ENCODE peak calls at places on chromosomes 2 and 18, in eight cellular contexts. One of them, this sample, is unnamed.

GRCh38 chr18:3648695-3649094 is 198.7 kb downstream of the TGIF1 start:
- DNase-seq in Right ventricle myocardium inferior: no peak
- DNase-seq in stimulated activated CD4-positive, alpha-beta T cell treated with anti-CD3 and anti-CD28 coated beads, Interleukin-1b, Interleukin-23, amount 100 ng/mL, for 4 hours: no peak
- DNase-seq in left ventricle myocardium inferior: no peak
- DNase-seq in gastrocnemius medialis: no peak
- DNase-seq in substantia nigra: no peak
- DNase-seq in HepG2: no peak
- DNase-seq in GM04503: no peak
- DNase-seq in this sample: no peak

GRCh38 chr2:56185582-56186046 is 1.8 kb downstream of the CCDC85A start:
- DNase-seq in Right ventricle myocardium inferior: no peak
- DNase-seq in stimulated activated CD4-positive, alpha-beta T cell treated with anti-CD3 and anti-CD28 coated beads, Interleukin-1b, Interleukin-23, amount 100 ng/mL, for 4 hours: no peak
- DNase-seq in left ventricle myocardium inferior: peak; percentile 43
- DNase-seq in gastrocnemius medialis: peak; percentile 4
- DNase-seq in substantia nigra: no peak
- DNase-seq in HepG2: no peak
- DNase-seq in GM04503: no peak
- DNase-seq in this sample: peak; percentile 58

GRCh38 chr2:125450092-125450491 is 1205.9 kb upstream of the GYPC start:
- DNase-seq in Right ventricle myocardium inferior: no peak
- DNase-seq in stimulated activated CD4-positive, alpha-beta T cell treated with anti-CD3 and anti-CD28 coated beads, Interleukin-1b, Interleukin-23, amount 100 ng/mL, for 4 hours: no peak
- DNase-seq in left ventricle myocardium inferior: no peak
- DNase-seq in gastrocnemius medialis: no peak
- DNase-seq in substantia nigra: no peak
- DNase-seq in HepG2: no peak
- DNase-seq in GM04503: no peak
- DNase-seq in this sample: no peak

GRCh38 chr2:27249891-27250651 is 12.8 kb downstream of the SLC30A3 start:
- DNase-seq in Right ventricle myocardium inferior: peak; percentile 78
- DNase-seq in stimulated activated CD4-positive, alpha-beta T cell treated with anti-CD3 and anti-CD28 coated beads, Interleukin-1b, Interleukin-23, amount 100 ng/mL, for 4 hours: peak; percentile 39
- DNase-seq in left ventricle myocardium inferior: peak; percentile 48
- DNase-seq in gastrocnemius medialis: no peak
- DNase-seq in substantia nigra: peak; percentile 4
- DNase-seq in HepG2: peak; percentile 68
- DNase-seq in GM04503: no peak
- DNase-seq in this sample: peak; percentile 81

GRCh38 chr2:225735844-225736243 is 336.3 kb downstream of the NYAP2 start:
- DNase-seq in Right ventricle myocardium inferior: no peak
- DNase-seq in stimulated activated CD4-positive, alpha-beta T cell treated with anti-CD3 and anti-CD28 coated beads, Interleukin-1b, Interleukin-23, amount 100 ng/mL, for 4 hours: no peak
- DNase-seq in left ventricle myocardium inferior: no peak
- DNase-seq in gastrocnemius medialis: no peak
- DNase-seq in substantia nigra: no peak
- DNase-seq in HepG2: no peak
- DNase-seq in GM04503: peak; percentile 58
- DNase-seq in this sample: no peak

GRCh38 chr18:11767935-11768334 is 78.9 kb downstream of the GNAL start:
- DNase-seq in Right ventricle myocardium inferior: no peak
- DNase-seq in stimulated activated CD4-positive, alpha-beta T cell treated with anti-CD3 and anti-CD28 coated beads, Interleukin-1b, Interleukin-23, amount 100 ng/mL, for 4 hours: no peak
- DNase-seq in left ventricle myocardium inferior: no peak
- DNase-seq in gastrocnemius medialis: no peak
- DNase-seq in substantia nigra: no peak
- DNase-seq in HepG2: no peak
- DNase-seq in GM04503: no peak
- DNase-seq in this sample: no peak

GRCh38 chr18:48826806-48827205 is 124.0 kb downstream of the SMAD7 start:
- DNase-seq in Right ventricle myocardium inferior: no peak
- DNase-seq in stimulated activated CD4-positive, alpha-beta T cell treated with anti-CD3 and anti-CD28 coated beads, Interleukin-1b, Interleukin-23, amount 100 ng/mL, for 4 hours: no peak
- DNase-seq in left ventricle myocardium inferior: no peak
- DNase-seq in gastrocnemius medialis: no peak
- DNase-seq in substantia nigra: no peak
- DNase-seq in HepG2: no peak
- DNase-seq in GM04503: no peak
- DNase-seq in this sample: no peak

GRCh38 chr2:238290715-238291549 is 2.5 kb upstream of the PER2 start:
- DNase-seq in Right ventricle myocardium inferior: peak; percentile 48
- DNase-seq in stimulated activated CD4-positive, alpha-beta T cell treated with anti-CD3 and anti-CD28 coated beads, Interleukin-1b, Interleukin-23, amount 100 ng/mL, for 4 hours: no peak
- DNase-seq in left ventricle myocardium inferior: no peak
- DNase-seq in gastrocnemius medialis: no peak
- DNase-seq in substantia nigra: no peak
- DNase-seq in HepG2: no peak
- DNase-seq in GM04503: no peak
- DNase-seq in this sample: peak; percentile 48

GRCh38 chr2:59366288-59366687 is 1125.2 kb upstream of the FANCL start:
- DNase-seq in Right ventricle myocardium inferior: no peak
- DNase-seq in stimulated activated CD4-positive, alpha-beta T cell treated with anti-CD3 and anti-CD28 coated beads, Interleukin-1b, Interleukin-23, amount 100 ng/mL, for 4 hours: no peak
- DNase-seq in left ventricle myocardium inferior: no peak
- DNase-seq in gastrocnemius medialis: no peak
- DNase-seq in substantia nigra: no peak
- DNase-seq in HepG2: no peak
- DNase-seq in GM04503: no peak
- DNase-seq in this sample: no peak

GRCh38 chr2:157825885-157826284 is 50.2 kb downstream of the ACVR1 start:
- DNase-seq in Right ventricle myocardium inferior: no peak
- DNase-seq in stimulated activated CD4-positive, alpha-beta T cell treated with anti-CD3 and anti-CD28 coated beads, Interleukin-1b, Interleukin-23, amount 100 ng/mL, for 4 hours: no peak
- DNase-seq in left ventricle myocardium inferior: no peak
- DNase-seq in gastrocnemius medialis: peak; percentile 64
- DNase-seq in substantia nigra: no peak
- DNase-seq in HepG2: no peak
- DNase-seq in GM04503: peak; percentile 41
- DNase-seq in this sample: peak; percentile 53

GRCh38 chr2:212646698-212647097 is 108.1 kb upstream of the ERBB4 start:
- DNase-seq in Right ventricle myocardium inferior: no peak
- DNase-seq in stimulated activated CD4-positive, alpha-beta T cell treated with anti-CD3 and anti-CD28 coated beads, Interleukin-1b, Interleukin-23, amount 100 ng/mL, for 4 hours: no peak
- DNase-seq in left ventricle myocardium inferior: no peak
- DNase-seq in gastrocnemius medialis: no peak
- DNase-seq in substantia nigra: no peak
- DNase-seq in HepG2: no peak
- DNase-seq in GM04503: peak; percentile 78
- DNase-seq in this sample: no peak

GRCh38 chr2:71226391-71226964 is 425 bp downstream of the PAIP2B start:
- DNase-seq in Right ventricle myocardium inferior: peak; percentile 69
- DNase-seq in stimulated activated CD4-positive, alpha-beta T cell treated with anti-CD3 and anti-CD28 coated beads, Interleukin-1b, Interleukin-23, amount 100 ng/mL, for 4 hours: peak; percentile 12
- DNase-seq in left ventricle myocardium inferior: peak; percentile 25
- DNase-seq in gastrocnemius medialis: peak; percentile 20
- DNase-seq in substantia nigra: no peak
- DNase-seq in HepG2: no peak
- DNase-seq in GM04503: no peak
- DNase-seq in this sample: peak; percentile 60

GRCh38 chr2:146730882-146731281 is 1113.9 kb upstream of the ACVR2A start:
- DNase-seq in Right ventricle myocardium inferior: no peak
- DNase-seq in stimulated activated CD4-positive, alpha-beta T cell treated with anti-CD3 and anti-CD28 coated beads, Interleukin-1b, Interleukin-23, amount 100 ng/mL, for 4 hours: no peak
- DNase-seq in left ventricle myocardium inferior: no peak
- DNase-seq in gastrocnemius medialis: no peak
- DNase-seq in substantia nigra: no peak
- DNase-seq in HepG2: no peak
- DNase-seq in GM04503: no peak
- DNase-seq in this sample: no peak

GRCh38 chr2:150878347-150878746 is 383.3 kb downstream of the RBM43 start:
- DNase-seq in Right ventricle myocardium inferior: no peak
- DNase-seq in stimulated activated CD4-positive, alpha-beta T cell treated with anti-CD3 and anti-CD28 coated beads, Interleukin-1b, Interleukin-23, amount 100 ng/mL, for 4 hours: no peak
- DNase-seq in left ventricle myocardium inferior: no peak
- DNase-seq in gastrocnemius medialis: no peak
- DNase-seq in substantia nigra: no peak
- DNase-seq in HepG2: peak; percentile 13
- DNase-seq in GM04503: no peak
- DNase-seq in this sample: no peak

GRCh38 chr2:118169359-118170005 is 81.2 kb downstream of the INSIG2 start:
- DNase-seq in Right ventricle myocardium inferior: peak; percentile 81
- DNase-seq in stimulated activated CD4-positive, alpha-beta T cell treated with anti-CD3 and anti-CD28 coated beads, Interleukin-1b, Interleukin-23, amount 100 ng/mL, for 4 hours: no peak
- DNase-seq in left ventricle myocardium inferior: peak; percentile 44
- DNase-seq in gastrocnemius medialis: no peak
- DNase-seq in substantia nigra: no peak
- DNase-seq in HepG2: no peak
- DNase-seq in GM04503: no peak
- DNase-seq in this sample: peak; percentile 55

GRCh38 chr2:127091886-127092285 is 15.1 kb downstream of the BIN1 start:
- DNase-seq in Right ventricle myocardium inferior: peak; percentile 28
- DNase-seq in stimulated activated CD4-positive, alpha-beta T cell treated with anti-CD3 and anti-CD28 coated beads, Interleukin-1b, Interleukin-23, amount 100 ng/mL, for 4 hours: no peak
- DNase-seq in left ventricle myocardium inferior: no peak
- DNase-seq in gastrocnemius medialis: peak; percentile 0
- DNase-seq in substantia nigra: no peak
- DNase-seq in HepG2: no peak
- DNase-seq in GM04503: no peak
- DNase-seq in this sample: no peak

GRCh38 chr2:85589982-85590791 is 5.4 kb upstream of the RNF181 start:
- DNase-seq in Right ventricle myocardium inferior: no peak
- DNase-seq in stimulated activated CD4-positive, alpha-beta T cell treated with anti-CD3 and anti-CD28 coated beads, Interleukin-1b, Interleukin-23, amount 100 ng/mL, for 4 hours: no peak
- DNase-seq in left ventricle myocardium inferior: no peak
- DNase-seq in gastrocnemius medialis: no peak
- DNase-seq in substantia nigra: no peak
- DNase-seq in HepG2: peak; percentile 82
- DNase-seq in GM04503: peak; percentile 94
- DNase-seq in this sample: peak; percentile 60

GRCh38 chr2:130327703-130328527 is 14.8 kb upstream of the IMP4 start:
- DNase-seq in Right ventricle myocardium inferior: no peak
- DNase-seq in stimulated activated CD4-positive, alpha-beta T cell treated with anti-CD3 and anti-CD28 coated beads, Interleukin-1b, Interleukin-23, amount 100 ng/mL, for 4 hours: no peak
- DNase-seq in left ventricle myocardium inferior: no peak
- DNase-seq in gastrocnemius medialis: no peak
- DNase-seq in substantia nigra: no peak
- DNase-seq in HepG2: peak; percentile 20
- DNase-seq in GM04503: no peak
- DNase-seq in this sample: no peak

GRCh38 chr18:26405190-26405781 is 143.1 kb downstream of the KCTD1 start:
- DNase-seq in Right ventricle myocardium inferior: no peak
- DNase-seq in stimulated activated CD4-positive, alpha-beta T cell treated with anti-CD3 and anti-CD28 coated beads, Interleukin-1b, Interleukin-23, amount 100 ng/mL, for 4 hours: no peak
- DNase-seq in left ventricle myocardium inferior: peak; percentile 33
- DNase-seq in gastrocnemius medialis: no peak
- DNase-seq in substantia nigra: no peak
- DNase-seq in HepG2: peak; percentile 30
- DNase-seq in GM04503: no peak
- DNase-seq in this sample: no peak

GRCh38 chr2:171522804-171523338 is 597 bp downstream of the CYBRD1 start:
- DNase-seq in Right ventricle myocardium inferior: peak; percentile 77
- DNase-seq in stimulated activated CD4-positive, alpha-beta T cell treated with anti-CD3 and anti-CD28 coated beads, Interleukin-1b, Interleukin-23, amount 100 ng/mL, for 4 hours: no peak
- DNase-seq in left ventricle myocardium inferior: peak; percentile 36
- DNase-seq in gastrocnemius medialis: no peak
- DNase-seq in substantia nigra: no peak
- DNase-seq in HepG2: no peak
- DNase-seq in GM04503: no peak
- DNase-seq in this sample: peak; percentile 63

GRCh38 chr2:164860694-164861042 is 19.0 kb upstream of the COBLL1 start:
- DNase-seq in Right ventricle myocardium inferior: no peak
- DNase-seq in stimulated activated CD4-positive, alpha-beta T cell treated with anti-CD3 and anti-CD28 coated beads, Interleukin-1b, Interleukin-23, amount 100 ng/mL, for 4 hours: no peak
- DNase-seq in left ventricle myocardium inferior: no peak
- DNase-seq in gastrocnemius medialis: no peak
- DNase-seq in substantia nigra: no peak
- DNase-seq in HepG2: no peak
- DNase-seq in GM04503: no peak
- DNase-seq in this sample: no peak

GRCh38 chr2:201450910-201451329 is 338 bp downstream of the TRAK2 start:
- DNase-seq in Right ventricle myocardium inferior: no peak
- DNase-seq in stimulated activated CD4-positive, alpha-beta T cell treated with anti-CD3 and anti-CD28 coated beads, Interleukin-1b, Interleukin-23, amount 100 ng/mL, for 4 hours: no peak
- DNase-seq in left ventricle myocardium inferior: no peak
- DNase-seq in gastrocnemius medialis: peak; percentile 25
- DNase-seq in substantia nigra: no peak
- DNase-seq in HepG2: no peak
- DNase-seq in GM04503: no peak
- DNase-seq in this sample: no peak

GRCh38 chr2:198321522-198322088 is 517.2 kb downstream of the PLCL1 start:
- DNase-seq in Right ventricle myocardium inferior: no peak
- DNase-seq in stimulated activated CD4-positive, alpha-beta T cell treated with anti-CD3 and anti-CD28 coated beads, Interleukin-1b, Interleukin-23, amount 100 ng/mL, for 4 hours: no peak
- DNase-seq in left ventricle myocardium inferior: no peak
- DNase-seq in gastrocnemius medialis: no peak
- DNase-seq in substantia nigra: no peak
- DNase-seq in HepG2: no peak
- DNase-seq in GM04503: no peak
- DNase-seq in this sample: no peak

GRCh38 chr2:134260726-134261125 is 6.9 kb downstream of the MGAT5 start:
- DNase-seq in Right ventricle myocardium inferior: no peak
- DNase-seq in stimulated activated CD4-positive, alpha-beta T cell treated with anti-CD3 and anti-CD28 coated beads, Interleukin-1b, Interleukin-23, amount 100 ng/mL, for 4 hours: no peak
- DNase-seq in left ventricle myocardium inferior: no peak
- DNase-seq in gastrocnemius medialis: no peak
- DNase-seq in substantia nigra: no peak
- DNase-seq in HepG2: no peak
- DNase-seq in GM04503: peak; percentile 86
- DNase-seq in this sample: no peak

GRCh38 chr18:9648431-9649163 is 34.2 kb upstream of the PPP4R1 start:
- DNase-seq in Right ventricle myocardium inferior: no peak
- DNase-seq in stimulated activated CD4-positive, alpha-beta T cell treated with anti-CD3 and anti-CD28 coated beads, Interleukin-1b, Interleukin-23, amount 100 ng/mL, for 4 hours: no peak
- DNase-seq in left ventricle myocardium inferior: no peak
- DNase-seq in gastrocnemius medialis: no peak
- DNase-seq in substantia nigra: no peak
- DNase-seq in HepG2: no peak
- DNase-seq in GM04503: no peak
- DNase-seq in this sample: no peak

GRCh38 chr18:57025525-57025924 is 121.4 kb upstream of the BOD1L2 start:
- DNase-seq in Right ventricle myocardium inferior: no peak
- DNase-seq in stimulated activated CD4-positive, alpha-beta T cell treated with anti-CD3 and anti-CD28 coated beads, Interleukin-1b, Interleukin-23, amount 100 ng/mL, for 4 hours: no peak
- DNase-seq in left ventricle myocardium inferior: no peak
- DNase-seq in gastrocnemius medialis: no peak
- DNase-seq in substantia nigra: no peak
- DNase-seq in HepG2: no peak
- DNase-seq in GM04503: no peak
- DNase-seq in this sample: no peak

GRCh38 chr2:44290271-44290670 is 15.0 kb downstream of the SLC3A1 start:
- DNase-seq in Right ventricle myocardium inferior: no peak
- DNase-seq in stimulated activated CD4-positive, alpha-beta T cell treated with anti-CD3 and anti-CD28 coated beads, Interleukin-1b, Interleukin-23, amount 100 ng/mL, for 4 hours: no peak
- DNase-seq in left ventricle myocardium inferior: no peak
- DNase-seq in gastrocnemius medialis: no peak
- DNase-seq in substantia nigra: no peak
- DNase-seq in HepG2: no peak
- DNase-seq in GM04503: peak; percentile 11
- DNase-seq in this sample: no peak

GRCh38 chr2:75560768-75561565 is at the start of gene EVA1A:
- DNase-seq in Right ventricle myocardium inferior: no peak
- DNase-seq in stimulated activated CD4-positive, alpha-beta T cell treated with anti-CD3 and anti-CD28 coated beads, Interleukin-1b, Interleukin-23, amount 100 ng/mL, for 4 hours: no peak
- DNase-seq in left ventricle myocardium inferior: peak; percentile 24
- DNase-seq in gastrocnemius medialis: no peak
- DNase-seq in substantia nigra: no peak
- DNase-seq in HepG2: peak; percentile 73
- DNase-seq in GM04503: peak; percentile 53
- DNase-seq in this sample: no peak

GRCh38 chr2:88690591-88691338 is 708 bp upstream of the RPIA start:
- DNase-seq in Right ventricle myocardium inferior: peak; percentile 72
- DNase-seq in stimulated activated CD4-positive, alpha-beta T cell treated with anti-CD3 and anti-CD28 coated beads, Interleukin-1b, Interleukin-23, amount 100 ng/mL, for 4 hours: peak; percentile 31
- DNase-seq in left ventricle myocardium inferior: peak; percentile 25
- DNase-seq in gastrocnemius medialis: no peak
- DNase-seq in substantia nigra: no peak
- DNase-seq in HepG2: peak; percentile 57
- DNase-seq in GM04503: no peak
- DNase-seq in this sample: peak; percentile 41

GRCh38 chr2:84613082-84613481 is 96.8 kb downstream of the DNAH6 start:
- DNase-seq in Right ventricle myocardium inferior: no peak
- DNase-seq in stimulated activated CD4-positive, alpha-beta T cell treated with anti-CD3 and anti-CD28 coated beads, Interleukin-1b, Interleukin-23, amount 100 ng/mL, for 4 hours: no peak
- DNase-seq in left ventricle myocardium inferior: no peak
- DNase-seq in gastrocnemius medialis: no peak
- DNase-seq in substantia nigra: no peak
- DNase-seq in HepG2: peak; percentile 97
- DNase-seq in GM04503: no peak
- DNase-seq in this sample: no peak

GRCh38 chr18:60047556-60047955 is 147.8 kb downstream of the PMAIP1 start:
- DNase-seq in Right ventricle myocardium inferior: no peak
- DNase-seq in stimulated activated CD4-positive, alpha-beta T cell treated with anti-CD3 and anti-CD28 coated beads, Interleukin-1b, Interleukin-23, amount 100 ng/mL, for 4 hours: no peak
- DNase-seq in left ventricle myocardium inferior: no peak
- DNase-seq in gastrocnemius medialis: no peak
- DNase-seq in substantia nigra: no peak
- DNase-seq in HepG2: no peak
- DNase-seq in GM04503: no peak
- DNase-seq in this sample: no peak

GRCh38 chr2:94994914-94995236 is 30.6 kb upstream of the MAL start:
- DNase-seq in Right ventricle myocardium inferior: no peak
- DNase-seq in stimulated activated CD4-positive, alpha-beta T cell treated with anti-CD3 and anti-CD28 coated beads, Interleukin-1b, Interleukin-23, amount 100 ng/mL, for 4 hours: no peak
- DNase-seq in left ventricle myocardium inferior: no peak
- DNase-seq in gastrocnemius medialis: no peak
- DNase-seq in substantia nigra: no peak
- DNase-seq in HepG2: no peak
- DNase-seq in GM04503: no peak
- DNase-seq in this sample: no peak

GRCh38 chr2:12935226-12935625 is 218.5 kb downstream of the TRIB2 start:
- DNase-seq in Right ventricle myocardium inferior: no peak
- DNase-seq in stimulated activated CD4-positive, alpha-beta T cell treated with anti-CD3 and anti-CD28 coated beads, Interleukin-1b, Interleukin-23, amount 100 ng/mL, for 4 hours: no peak
- DNase-seq in left ventricle myocardium inferior: no peak
- DNase-seq in gastrocnemius medialis: no peak
- DNase-seq in substantia nigra: no peak
- DNase-seq in HepG2: no peak
- DNase-seq in GM04503: no peak
- DNase-seq in this sample: no peak